ENCODE peak calls at places on chromosomes 6 and 20, in nine cellular contexts. E is SK-N-SH, C is HepG2, R is transverse colon, H is ovary, P is GM12878, S is A549, X is sigmoid colon, B is K562. W is an unnamed sample.
A peak's percentile ranks its signal among the peaks of the same experiment; 100 is the strongest.

GRCh38 chr6:69105288-69105687 is 470.2 kb downstream of the ADGRB3 start:
- DNase-seq in E (peak; percentile 9), C (no peak), R (no peak), H (no peak), P (no peak), S (no peak), X (no peak), B (no peak), W (no peak)

GRCh38 chr6:27872634-27873028 is 39.6 kb downstream of the OR2B2 start:
- DNase-seq in E (no peak), C (no peak), R (no peak), H (no peak), P (no peak), S (no peak), X (no peak), B (no peak), W (no peak)

GRCh38 chr20:63737940-63738686 is 1.5 kb upstream of the SLC2A4RG start:
- DNase-seq in E (no peak), C (peak; percentile 90), R (peak; percentile 52), H (peak; percentile 61), P (no peak), S (no peak), X (peak; percentile 75), B (peak; percentile 29), W (no peak)

GRCh38 chr6:166936079-166936787 is 20.1 kb downstream of the RNASET2 start:
- DNase-seq in E (no peak), C (no peak), R (no peak), H (no peak), P (no peak), S (no peak), X (no peak), B (no peak), W (no peak)

GRCh38 chr20:24475356-24475755 is 5.9 kb downstream of the SYNDIG1 start:
- DNase-seq in E (no peak), C (no peak), R (no peak), H (no peak), P (no peak), S (no peak), X (no peak), B (no peak), W (no peak)

GRCh38 chr20:50395258-50395729 is 114.9 kb upstream of the PTPN1 start:
- DNase-seq in E (no peak), C (no peak), R (peak; percentile 62), H (peak; percentile 45), P (no peak), S (no peak), X (peak; percentile 94), B (no peak), W (peak; percentile 89)

GRCh38 chr6:92292067-92292466 is 1127.3 kb downstream of the EPHA7 start:
- DNase-seq in E (no peak), C (no peak), R (no peak), H (no peak), P (no peak), S (no peak), X (no peak), B (no peak), W (no peak)

GRCh38 chr6:89934685-89935366 is 40.6 kb downstream of the GJA10 start:
- DNase-seq in E (peak; percentile 41), C (no peak), R (no peak), H (no peak), P (no peak), S (no peak), X (no peak), B (peak; percentile 31), W (no peak)

GRCh38 chr6:27392623-27393022 is 4.1 kb downstream of the ZNF391 start:
- DNase-seq in E (no peak), C (no peak), R (no peak), H (no peak), P (no peak), S (no peak), X (no peak), B (no peak), W (no peak)

GRCh38 chr20:15560936-15561531 is 1012.2 kb downstream of the KIF16B start:
- DNase-seq in E (no peak), C (no peak), R (no peak), H (no peak), P (no peak), S (no peak), X (no peak), B (no peak), W (no peak)

GRCh38 chr6:164336455-164336854 is 921.9 kb downstream of the QKI start:
- DNase-seq in E (no peak), C (no peak), R (no peak), H (no peak), P (no peak), S (no peak), X (no peak), B (no peak), W (no peak)

GRCh38 chr20:48523191-48523757 is 304.5 kb downstream of the PREX1 start:
- DNase-seq in E (peak; percentile 25), C (peak; percentile 82), R (no peak), H (no peak), P (no peak), S (peak; percentile 47), X (no peak), B (no peak), W (no peak)

GRCh38 chr20:16283307-16283706 is 289.9 kb downstream of the KIF16B start:
- DNase-seq in E (no peak), C (no peak), R (no peak), H (no peak), P (no peak), S (no peak), X (no peak), B (no peak), W (no peak)

GRCh38 chr6:108235121-108235520 is 25.7 kb downstream of the SNX3 start:
- DNase-seq in E (no peak), C (no peak), R (no peak), H (no peak), P (no peak), S (no peak), X (no peak), B (no peak), W (no peak)

GRCh38 chr6:7295916-7296315 is 17.1 kb downstream of the SSR1 start:
- DNase-seq in E (no peak), C (no peak), R (no peak), H (no peak), P (no peak), S (no peak), X (no peak), B (no peak), W (no peak)

GRCh38 chr6:7296602-7297001 is 16.4 kb downstream of the SSR1 start:
- DNase-seq in E (no peak), C (no peak), R (no peak), H (no peak), P (no peak), S (no peak), X (no peak), B (no peak), W (no peak)

GRCh38 chr6:7298113-7298512 is 14.9 kb downstream of the SSR1 start:
- DNase-seq in E (no peak), C (no peak), R (no peak), H (no peak), P (no peak), S (no peak), X (no peak), B (no peak), W (no peak)

GRCh38 chr6:7290079-7290478 is 22.9 kb downstream of the SSR1 start:
- DNase-seq in E (no peak), C (no peak), R (no peak), H (no peak), P (no peak), S (no peak), X (no peak), B (no peak), W (no peak)

GRCh38 chr6:7292856-7293255 is 20.1 kb downstream of the SSR1 start:
- DNase-seq in E (no peak), C (no peak), R (no peak), H (no peak), P (no peak), S (no peak), X (no peak), B (no peak), W (no peak)
- TF ChIP-seq EP300 in E (no peak), C (no peak), R (no peak), H (no peak), P (no peak), S (no peak), X (no peak), B (no peak), W (no peak)

DNA sequence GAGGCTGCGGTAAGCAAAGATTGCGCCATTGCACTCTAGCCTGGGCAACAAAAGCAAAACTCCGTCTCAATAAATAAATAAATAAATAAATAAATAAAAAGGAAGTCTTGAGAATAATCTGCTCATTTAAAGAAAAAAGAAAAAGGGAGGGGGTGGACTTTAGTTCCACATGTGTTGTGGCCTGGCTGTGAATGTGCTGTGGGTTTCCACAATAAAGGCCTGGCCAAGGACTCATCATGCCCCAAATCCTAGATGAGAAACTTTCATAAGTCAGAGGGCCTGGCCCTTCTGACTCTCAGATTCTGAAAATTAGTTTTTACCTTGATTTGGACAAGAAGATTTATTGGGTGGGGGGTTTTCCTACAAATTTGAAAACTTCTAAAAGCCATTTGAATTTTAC is 48.4 kb downstream of the RIOK1 start:
- DNase-seq in E (no peak), C (no peak), R (no peak), H (no peak), P (no peak), S (no peak), X (no peak), B (no peak), W (no peak)
- TF ChIP-seq EP300 in E (no peak), C (no peak), R (no peak), H (no peak), P (no peak), S (no peak), X (no peak), B (no peak), W (no peak)

GRCh38 chr6:99868074-99868702 is 125.8 kb downstream of the MCHR2 start:
- DNase-seq in E (peak; percentile 50), C (peak; percentile 47), R (peak; percentile 73), H (peak; percentile 59), P (peak; percentile 2), S (peak; percentile 18), X (peak; percentile 74), B (peak; percentile 47), W (peak; percentile 79)
- TF ChIP-seq EP300 in E (no peak), C (no peak), R (no peak), H (no peak), P (no peak), S (no peak), X (no peak), B (no peak), W (no peak)

GRCh38 chr6:13280253-13280652 is 48.1 kb downstream of the TBC1D7 start:
- DNase-seq in E (no peak), C (no peak), R (no peak), H (no peak), P (no peak), S (no peak), X (no peak), B (no peak), W (no peak)

GRCh38 chr6:13275435-13275989 is 52.8 kb downstream of the TBC1D7 start:
- DNase-seq in E (no peak), C (no peak), R (no peak), H (no peak), P (no peak), S (no peak), X (no peak), B (peak; percentile 43), W (no peak)

GRCh38 chr6:13278991-13279390 is 49.3 kb downstream of the TBC1D7 start:
- DNase-seq in E (no peak), C (no peak), R (no peak), H (no peak), P (no peak), S (no peak), X (no peak), B (no peak), W (no peak)

GRCh38 chr6:13277231-13277630 is 51.1 kb downstream of the TBC1D7 start:
- DNase-seq in E (no peak), C (no peak), R (no peak), H (no peak), P (no peak), S (no peak), X (no peak), B (no peak), W (no peak)

GRCh38 chr6:13278184-13278583 is 50.2 kb downstream of the TBC1D7 start:
- DNase-seq in E (peak; percentile 48), C (no peak), R (no peak), H (no peak), P (no peak), S (no peak), X (no peak), B (no peak), W (no peak)
- TF ChIP-seq EP300 in E (no peak), C (no peak), R (no peak), H (no peak), P (no peak), S (no peak), X (no peak), B (no peak), W (no peak)

W was measured in stomach.